ENCODE peak calls at places on chromosomes 12 and 14, in ten cellular contexts. One of them, this sample, is unnamed.

GRCh38 chr14:89899917-89900680 is 54.4 kb downstream of the EFCAB11 start:
- DNase-seq in NAMALWA: peak; percentile 22
- DNase-seq in AG04450: no peak
- DNase-seq in lower leg skin: no peak
- DNase-seq in amniotic stem cell: no peak
- DNase-seq in iris pigment epithelial cell: peak; percentile 41
- DNase-seq in left colon: no peak
- DNase-seq in hippocampal formation: peak; percentile 11
- DNase-seq in naive thymus-derived CD8-positive, alpha-beta T cell: no peak
- DNase-seq in nephron progenitor cell: no peak
- DNase-seq in this sample: no peak

GRCh38 chr14:76267322-76268012 is 108.5 kb upstream of the ESRRB start:
- DNase-seq in NAMALWA: no peak
- DNase-seq in AG04450: no peak
- DNase-seq in lower leg skin: peak; percentile 21
- DNase-seq in amniotic stem cell: no peak
- DNase-seq in iris pigment epithelial cell: peak; percentile 41
- DNase-seq in left colon: peak; percentile 42
- DNase-seq in hippocampal formation: no peak
- DNase-seq in naive thymus-derived CD8-positive, alpha-beta T cell: no peak
- DNase-seq in nephron progenitor cell: peak; percentile 50
- DNase-seq in this sample: no peak

GRCh38 chr12:46472893-46473633 is 100.5 kb upstream of the SLC38A2 start:
- DNase-seq in NAMALWA: no peak
- DNase-seq in AG04450: no peak
- DNase-seq in lower leg skin: no peak
- DNase-seq in amniotic stem cell: no peak
- DNase-seq in iris pigment epithelial cell: peak; percentile 71
- DNase-seq in left colon: no peak
- DNase-seq in hippocampal formation: no peak
- DNase-seq in naive thymus-derived CD8-positive, alpha-beta T cell: no peak
- DNase-seq in nephron progenitor cell: no peak
- DNase-seq in this sample: no peak

GRCh38 chr12:29796823-29797263 is 13.1 kb upstream of the TMTC1 start:
- DNase-seq in NAMALWA: no peak
- DNase-seq in AG04450: peak; percentile 87
- DNase-seq in lower leg skin: peak; percentile 46
- DNase-seq in amniotic stem cell: no peak
- DNase-seq in iris pigment epithelial cell: peak; percentile 94
- DNase-seq in left colon: no peak
- DNase-seq in hippocampal formation: no peak
- DNase-seq in naive thymus-derived CD8-positive, alpha-beta T cell: no peak
- DNase-seq in nephron progenitor cell: no peak
- DNase-seq in this sample: no peak

GRCh38 chr12:75137896-75138295 is 71.7 kb downstream of the KCNC2 start:
- DNase-seq in NAMALWA: no peak
- DNase-seq in AG04450: no peak
- DNase-seq in lower leg skin: no peak
- DNase-seq in amniotic stem cell: no peak
- DNase-seq in iris pigment epithelial cell: peak; percentile 13
- DNase-seq in left colon: no peak
- DNase-seq in hippocampal formation: no peak
- DNase-seq in naive thymus-derived CD8-positive, alpha-beta T cell: no peak
- DNase-seq in nephron progenitor cell: no peak
- DNase-seq in this sample: no peak

GRCh38 chr12:2550470-2551090 is 244.2 kb upstream of the FKBP4 start:
- DNase-seq in NAMALWA: no peak
- DNase-seq in AG04450: no peak
- DNase-seq in lower leg skin: no peak
- DNase-seq in amniotic stem cell: no peak
- DNase-seq in iris pigment epithelial cell: no peak
- DNase-seq in left colon: no peak
- DNase-seq in hippocampal formation: no peak
- DNase-seq in naive thymus-derived CD8-positive, alpha-beta T cell: no peak
- DNase-seq in nephron progenitor cell: no peak
- DNase-seq in this sample: no peak

GRCh38 chr12:46386360-46386867 is 13.8 kb upstream of the SLC38A2 start:
- DNase-seq in NAMALWA: no peak
- DNase-seq in AG04450: peak; percentile 90
- DNase-seq in lower leg skin: no peak
- DNase-seq in amniotic stem cell: peak; percentile 80
- DNase-seq in iris pigment epithelial cell: peak; percentile 97
- DNase-seq in left colon: no peak
- DNase-seq in hippocampal formation: no peak
- DNase-seq in naive thymus-derived CD8-positive, alpha-beta T cell: no peak
- DNase-seq in nephron progenitor cell: no peak
- DNase-seq in this sample: no peak

GRCh38 chr12:12272869-12273268 is 6.0 kb upstream of the LRP6 start:
- DNase-seq in NAMALWA: no peak
- DNase-seq in AG04450: no peak
- DNase-seq in lower leg skin: no peak
- DNase-seq in amniotic stem cell: no peak
- DNase-seq in iris pigment epithelial cell: no peak
- DNase-seq in left colon: no peak
- DNase-seq in hippocampal formation: no peak
- DNase-seq in naive thymus-derived CD8-positive, alpha-beta T cell: no peak
- DNase-seq in nephron progenitor cell: no peak
- DNase-seq in this sample: no peak

GRCh38 chr12:90816353-90817089 is 138.5 kb downstream of the CCER1 start:
- DNase-seq in NAMALWA: no peak
- DNase-seq in AG04450: no peak
- DNase-seq in lower leg skin: no peak
- DNase-seq in amniotic stem cell: no peak
- DNase-seq in iris pigment epithelial cell: peak; percentile 6
- DNase-seq in left colon: no peak
- DNase-seq in hippocampal formation: no peak
- DNase-seq in naive thymus-derived CD8-positive, alpha-beta T cell: no peak
- DNase-seq in nephron progenitor cell: no peak
- DNase-seq in this sample: no peak

GRCh38 chr12:29608581-29608980 is 111.1 kb upstream of the OVCH1 start:
- DNase-seq in NAMALWA: no peak
- DNase-seq in AG04450: no peak
- DNase-seq in lower leg skin: no peak
- DNase-seq in amniotic stem cell: no peak
- DNase-seq in iris pigment epithelial cell: no peak
- DNase-seq in left colon: no peak
- DNase-seq in hippocampal formation: no peak
- DNase-seq in naive thymus-derived CD8-positive, alpha-beta T cell: no peak
- DNase-seq in nephron progenitor cell: no peak
- DNase-seq in this sample: no peak

GRCh38 chr12:131831021-131831571 is 2.9 kb downstream of the MMP17 start:
- DNase-seq in NAMALWA: no peak
- DNase-seq in AG04450: no peak
- DNase-seq in lower leg skin: no peak
- DNase-seq in amniotic stem cell: no peak
- DNase-seq in iris pigment epithelial cell: peak; percentile 20
- DNase-seq in left colon: no peak
- DNase-seq in hippocampal formation: peak; percentile 26
- DNase-seq in naive thymus-derived CD8-positive, alpha-beta T cell: no peak
- DNase-seq in nephron progenitor cell: peak; percentile 31
- DNase-seq in this sample: no peak

GRCh38 chr12:26116829-26117228 is 8.0 kb downstream of the BHLHE41 start:
- DNase-seq in NAMALWA: peak; percentile 24
- DNase-seq in AG04450: no peak
- DNase-seq in lower leg skin: no peak
- DNase-seq in amniotic stem cell: no peak
- DNase-seq in iris pigment epithelial cell: no peak
- DNase-seq in left colon: no peak
- DNase-seq in hippocampal formation: no peak
- DNase-seq in naive thymus-derived CD8-positive, alpha-beta T cell: no peak
- DNase-seq in nephron progenitor cell: no peak
- DNase-seq in this sample: no peak

GRCh38 chr14:24273422-24273998 is 2.1 kb upstream of the RABGGTA start:
- DNase-seq in NAMALWA: peak; percentile 20
- DNase-seq in AG04450: no peak
- DNase-seq in lower leg skin: no peak
- DNase-seq in amniotic stem cell: no peak
- DNase-seq in iris pigment epithelial cell: no peak
- DNase-seq in left colon: no peak
- DNase-seq in hippocampal formation: no peak
- DNase-seq in naive thymus-derived CD8-positive, alpha-beta T cell: no peak
- DNase-seq in nephron progenitor cell: no peak
- DNase-seq in this sample: no peak

GRCh38 chr14:75213172-75213571 is 36.8 kb upstream of the TMED10 start:
- DNase-seq in NAMALWA: no peak
- DNase-seq in AG04450: no peak
- DNase-seq in lower leg skin: no peak
- DNase-seq in amniotic stem cell: no peak
- DNase-seq in iris pigment epithelial cell: no peak
- DNase-seq in left colon: no peak
- DNase-seq in hippocampal formation: no peak
- DNase-seq in naive thymus-derived CD8-positive, alpha-beta T cell: no peak
- DNase-seq in nephron progenitor cell: no peak
- DNase-seq in this sample: no peak

GRCh38 chr12:50734409-50735263 is 29.3 kb upstream of the ATF1 start:
- DNase-seq in NAMALWA: peak; percentile 74
- DNase-seq in AG04450: no peak
- DNase-seq in lower leg skin: no peak
- DNase-seq in amniotic stem cell: no peak
- DNase-seq in iris pigment epithelial cell: peak; percentile 32
- DNase-seq in left colon: no peak
- DNase-seq in hippocampal formation: peak; percentile 11
- DNase-seq in naive thymus-derived CD8-positive, alpha-beta T cell: no peak
- DNase-seq in nephron progenitor cell: peak; percentile 30
- DNase-seq in this sample: no peak

GRCh38 chr12:42299392-42300308 is 26.2 kb downstream of the ZCRB1 start:
- DNase-seq in NAMALWA: no peak
- DNase-seq in AG04450: peak; percentile 44
- DNase-seq in lower leg skin: no peak
- DNase-seq in amniotic stem cell: no peak
- DNase-seq in iris pigment epithelial cell: peak; percentile 80
- DNase-seq in left colon: no peak
- DNase-seq in hippocampal formation: no peak
- DNase-seq in naive thymus-derived CD8-positive, alpha-beta T cell: no peak
- DNase-seq in nephron progenitor cell: no peak
- DNase-seq in this sample: no peak

GRCh38 chr12:130686511-130686981 is 29.6 kb downstream of the RIMBP2 start:
- DNase-seq in NAMALWA: no peak
- DNase-seq in AG04450: no peak
- DNase-seq in lower leg skin: no peak
- DNase-seq in amniotic stem cell: no peak
- DNase-seq in iris pigment epithelial cell: no peak
- DNase-seq in left colon: no peak
- DNase-seq in hippocampal formation: no peak
- DNase-seq in naive thymus-derived CD8-positive, alpha-beta T cell: no peak
- DNase-seq in nephron progenitor cell: no peak
- DNase-seq in this sample: no peak

GRCh38 chr14:69991422-69991821 is 112.2 kb downstream of the SMOC1 start:
- DNase-seq in NAMALWA: no peak
- DNase-seq in AG04450: no peak
- DNase-seq in lower leg skin: no peak
- DNase-seq in amniotic stem cell: no peak
- DNase-seq in iris pigment epithelial cell: no peak
- DNase-seq in left colon: no peak
- DNase-seq in hippocampal formation: no peak
- DNase-seq in naive thymus-derived CD8-positive, alpha-beta T cell: no peak
- DNase-seq in nephron progenitor cell: no peak
- DNase-seq in this sample: no peak

GRCh38 chr14:104388631-104389325 is 190.8 kb upstream of the C14orf180 start:
- DNase-seq in NAMALWA: no peak
- DNase-seq in AG04450: no peak
- DNase-seq in lower leg skin: no peak
- DNase-seq in amniotic stem cell: no peak
- DNase-seq in iris pigment epithelial cell: no peak
- DNase-seq in left colon: no peak
- DNase-seq in hippocampal formation: no peak
- DNase-seq in naive thymus-derived CD8-positive, alpha-beta T cell: no peak
- DNase-seq in nephron progenitor cell: no peak
- DNase-seq in this sample: no peak

GRCh38 chr12:85883763-85884162 is 9.7 kb downstream of the NTS start:
- DNase-seq in NAMALWA: no peak
- DNase-seq in AG04450: no peak
- DNase-seq in lower leg skin: no peak
- DNase-seq in amniotic stem cell: no peak
- DNase-seq in iris pigment epithelial cell: no peak
- DNase-seq in left colon: no peak
- DNase-seq in hippocampal formation: no peak
- DNase-seq in naive thymus-derived CD8-positive, alpha-beta T cell: no peak
- DNase-seq in nephron progenitor cell: no peak
- DNase-seq in this sample: no peak

GRCh38 chr12:25725874-25726273 is 172.8 kb upstream of the LMNTD1 start:
- DNase-seq in NAMALWA: no peak
- DNase-seq in AG04450: no peak
- DNase-seq in lower leg skin: peak; percentile 25
- DNase-seq in amniotic stem cell: no peak
- DNase-seq in iris pigment epithelial cell: peak; percentile 78
- DNase-seq in left colon: no peak
- DNase-seq in hippocampal formation: no peak
- DNase-seq in naive thymus-derived CD8-positive, alpha-beta T cell: no peak
- DNase-seq in nephron progenitor cell: no peak
- DNase-seq in this sample: no peak

GRCh38 chr14:104689620-104690265 is 325 bp downstream of the INF2 start:
- DNase-seq in NAMALWA: no peak
- DNase-seq in AG04450: no peak
- DNase-seq in lower leg skin: no peak
- DNase-seq in amniotic stem cell: no peak
- DNase-seq in iris pigment epithelial cell: no peak
- DNase-seq in left colon: no peak
- DNase-seq in hippocampal formation: no peak
- DNase-seq in naive thymus-derived CD8-positive, alpha-beta T cell: no peak
- DNase-seq in nephron progenitor cell: peak; percentile 38
- DNase-seq in this sample: no peak

GRCh38 chr12:29072631-29073030 is 76.4 kb upstream of the FAR2 start:
- DNase-seq in NAMALWA: no peak
- DNase-seq in AG04450: no peak
- DNase-seq in lower leg skin: no peak
- DNase-seq in amniotic stem cell: peak; percentile 34
- DNase-seq in iris pigment epithelial cell: peak; percentile 22
- DNase-seq in left colon: no peak
- DNase-seq in hippocampal formation: no peak
- DNase-seq in naive thymus-derived CD8-positive, alpha-beta T cell: no peak
- DNase-seq in nephron progenitor cell: no peak
- DNase-seq in this sample: no peak

GRCh38 chr12:68559246-68559645 is 51.5 kb upstream of the RAP1B start:
- DNase-seq in NAMALWA: no peak
- DNase-seq in AG04450: no peak
- DNase-seq in lower leg skin: no peak
- DNase-seq in amniotic stem cell: no peak
- DNase-seq in iris pigment epithelial cell: peak; percentile 16
- DNase-seq in left colon: no peak
- DNase-seq in hippocampal formation: no peak
- DNase-seq in naive thymus-derived CD8-positive, alpha-beta T cell: no peak
- DNase-seq in nephron progenitor cell: no peak
- DNase-seq in this sample: no peak

GRCh38 chr14:55103005-55103640 is 25.9 kb upstream of the LGALS3 start:
- DNase-seq in NAMALWA: no peak
- DNase-seq in AG04450: peak; percentile 72
- DNase-seq in lower leg skin: peak; percentile 94
- DNase-seq in amniotic stem cell: peak; percentile 57
- DNase-seq in iris pigment epithelial cell: peak; percentile 98
- DNase-seq in left colon: peak; percentile 94
- DNase-seq in hippocampal formation: no peak
- DNase-seq in naive thymus-derived CD8-positive, alpha-beta T cell: peak; percentile 7
- DNase-seq in nephron progenitor cell: peak; percentile 36
- DNase-seq in this sample: peak; percentile 39

GRCh38 chr12:1457901-1458300 is 136.5 kb downstream of the FBXL14 start:
- DNase-seq in NAMALWA: no peak
- DNase-seq in AG04450: peak; percentile 55
- DNase-seq in lower leg skin: no peak
- DNase-seq in amniotic stem cell: peak; percentile 86
- DNase-seq in iris pigment epithelial cell: peak; percentile 80
- DNase-seq in left colon: no peak
- DNase-seq in hippocampal formation: no peak
- DNase-seq in naive thymus-derived CD8-positive, alpha-beta T cell: no peak
- DNase-seq in nephron progenitor cell: no peak
- DNase-seq in this sample: no peak

GRCh38 chr14:101066826-101067508 is 163.4 kb upstream of the RTL1 start:
- DNase-seq in NAMALWA: no peak
- DNase-seq in AG04450: no peak
- DNase-seq in lower leg skin: no peak
- DNase-seq in amniotic stem cell: no peak
- DNase-seq in iris pigment epithelial cell: no peak
- DNase-seq in left colon: peak; percentile 16
- DNase-seq in hippocampal formation: no peak
- DNase-seq in naive thymus-derived CD8-positive, alpha-beta T cell: no peak
- DNase-seq in nephron progenitor cell: no peak
- DNase-seq in this sample: no peak

GRCh38 chr14:35818346-35819115 is 7.6 kb upstream of the BRMS1L start:
- DNase-seq in NAMALWA: peak; percentile 45
- DNase-seq in AG04450: no peak
- DNase-seq in lower leg skin: no peak
- DNase-seq in amniotic stem cell: peak; percentile 39
- DNase-seq in iris pigment epithelial cell: peak; percentile 62
- DNase-seq in left colon: no peak
- DNase-seq in hippocampal formation: peak; percentile 51
- DNase-seq in naive thymus-derived CD8-positive, alpha-beta T cell: no peak
- DNase-seq in nephron progenitor cell: peak; percentile 11
- DNase-seq in this sample: peak; percentile 23

This sample was measured in effector CD4-positive, alpha-beta T cell.